ENCODE peak calls at places on chromosomes 3 and 15, in four cellular contexts. N is fibroblast of the aortic adventitia, L is neural progenitor cell, C is right atrium auricular region. O is an unnamed sample.

GRCh38 chr3:2454865-2455264 is 356.2 kb downstream of the CNTN4 start:
- DNase-seq in N (no peak), L (no peak), C (no peak), O (no peak)

GRCh38 chr15:64246364-64247189 is 83.8 kb upstream of the PPIB start:
- DNase-seq in N (peak), L (no peak), C (no peak), O (peak)

GRCh38 chr15:77584201-77584600 is 48.5 kb downstream of the LINGO1 start:
- DNase-seq in N (no peak), L (peak), C (no peak), O (no peak)

GRCh38 chr15:47820780-47821319 is 103.5 kb downstream of the SEMA6D start:
- DNase-seq in N (peak), L (no peak), C (no peak), O (peak)

GRCh38 chr3:186940965-186941364 is 10.6 kb downstream of the ST6GAL1 start:
- DNase-seq in N (peak), L (no peak), C (no peak), O (no peak)

GRCh38 chr3:150035910-150036661 is 65.4 kb upstream of the PFN2 start:
- DNase-seq in N (no peak), L (no peak), C (no peak), O (no peak)

GRCh38 chr15:49439678-49440375 is 16.8 kb downstream of the FGF7 start:
- DNase-seq in N (peak), L (no peak), C (no peak), O (no peak)

GRCh38 chr3:43298292-43298691 is 12.0 kb downstream of the SNRK start:
- DNase-seq in N (no peak), L (no peak), C (no peak), O (no peak)

GRCh38 chr3:16695710-16696109 is 90.5 kb upstream of the DAZL start:
- DNase-seq in N (no peak), L (no peak), C (no peak), O (no peak)

GRCh38 chr3:95655363-95655986 is 1158.9 kb upstream of the EPHA6 start:
- DNase-seq in N (no peak), L (no peak), C (no peak), O (no peak)

GRCh38 chr15:31487811-31488436 is 161.3 kb downstream of the KLF13 start:
- DNase-seq in N (peak), L (no peak), C (peak), O (no peak)

GRCh38 chr3:75814797-75815196 is 29.4 kb upstream of the ZNF717 start:
- DNase-seq in N (no peak), L (no peak), C (no peak), O (no peak)

GRCh38 chr3:50599716-50600118 is 11.9 kb downstream of the CISH start:
- DNase-seq in N (no peak), L (no peak), C (no peak), O (no peak)

GRCh38 chr15:85500729-85501128 is 120.3 kb downstream of the AKAP13 start:
- DNase-seq in N (no peak), L (peak), C (no peak), O (no peak)

GRCh38 chr3:136378011-136378410 is 127.9 kb downstream of the PCCB start:
- DNase-seq in N (no peak), L (no peak), C (no peak), O (no peak)

GRCh38 chr3:159609620-159610019 is 379.0 kb upstream of the IL12A start:
- DNase-seq in N (no peak), L (no peak), C (no peak), O (no peak)

GRCh38 chr15:73930371-73930770 is 4.1 kb downstream of the LOXL1 start:
- DNase-seq in N (peak), L (no peak), C (peak), O (no peak)
- H3K4me3 ChIP-seq in N (peak), L (no peak), C (no peak), O (peak)

DNA sequence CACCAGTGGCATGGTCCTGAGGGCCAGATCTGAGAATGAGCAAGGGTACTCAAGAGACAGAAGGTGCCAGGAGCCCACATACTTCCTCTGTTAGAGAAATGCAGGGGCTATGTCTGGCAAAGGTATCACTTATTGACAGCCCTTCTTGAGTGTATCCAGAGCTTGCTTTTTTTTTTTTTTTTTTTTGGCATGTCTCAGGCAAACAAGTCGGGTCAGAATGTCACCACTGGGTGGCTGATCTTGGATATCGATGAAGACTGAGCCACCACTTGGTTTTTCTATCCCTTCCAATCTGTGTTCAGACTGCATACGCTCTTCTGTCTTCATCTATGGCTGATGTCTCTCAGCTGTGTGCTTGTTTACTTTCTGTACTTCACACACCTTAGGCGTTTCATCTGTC is 363.4 kb upstream of the C2CD4B start:
- DNase-seq in N (no peak), L (no peak), C (no peak), O (no peak)
- TF ChIP-seq CTCF in N (no peak), L (no peak), C (no peak), O (no peak)

GRCh38 chr15:98077186-98077585 is 116.7 kb downstream of the ARRDC4 start:
- DNase-seq in N (peak), L (no peak), C (no peak), O (no peak)
- H3K4me3 ChIP-seq in N (no peak), L (no peak), C (no peak), O (no peak)

DNA sequence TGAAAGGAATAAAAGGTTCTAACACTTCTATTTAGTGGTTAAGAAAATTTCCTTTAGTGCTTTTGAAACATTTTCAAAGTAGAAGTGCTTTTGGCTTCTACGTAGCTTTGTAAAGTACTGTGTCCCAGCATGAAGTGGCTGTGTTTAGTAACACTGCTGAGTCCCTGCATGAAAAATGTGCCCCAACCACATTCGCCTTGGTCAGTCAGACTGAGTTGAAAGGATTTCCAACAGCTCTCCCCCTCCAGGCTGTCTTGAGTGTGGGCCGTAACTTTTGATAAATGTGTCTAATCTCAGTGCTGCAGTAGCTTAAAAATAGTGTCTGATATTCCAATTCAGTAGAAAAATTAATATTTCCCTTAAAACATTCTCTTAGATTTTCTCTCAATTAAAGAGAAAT is 115.0 kb downstream of the NR1D2 start:
- DNase-seq in N (peak), L (peak), C (peak), O (no peak)
- TF ChIP-seq CTCF in N (no peak), L (no peak), C (no peak), O (no peak)

GRCh38 chr3:188327433-188327832 is 173.5 kb downstream of the LPP start:
- DNase-seq in N (no peak), L (no peak), C (no peak), O (no peak)
- H3K4me3 ChIP-seq in N (no peak), L (no peak), C (no peak), O (no peak)

DNA sequence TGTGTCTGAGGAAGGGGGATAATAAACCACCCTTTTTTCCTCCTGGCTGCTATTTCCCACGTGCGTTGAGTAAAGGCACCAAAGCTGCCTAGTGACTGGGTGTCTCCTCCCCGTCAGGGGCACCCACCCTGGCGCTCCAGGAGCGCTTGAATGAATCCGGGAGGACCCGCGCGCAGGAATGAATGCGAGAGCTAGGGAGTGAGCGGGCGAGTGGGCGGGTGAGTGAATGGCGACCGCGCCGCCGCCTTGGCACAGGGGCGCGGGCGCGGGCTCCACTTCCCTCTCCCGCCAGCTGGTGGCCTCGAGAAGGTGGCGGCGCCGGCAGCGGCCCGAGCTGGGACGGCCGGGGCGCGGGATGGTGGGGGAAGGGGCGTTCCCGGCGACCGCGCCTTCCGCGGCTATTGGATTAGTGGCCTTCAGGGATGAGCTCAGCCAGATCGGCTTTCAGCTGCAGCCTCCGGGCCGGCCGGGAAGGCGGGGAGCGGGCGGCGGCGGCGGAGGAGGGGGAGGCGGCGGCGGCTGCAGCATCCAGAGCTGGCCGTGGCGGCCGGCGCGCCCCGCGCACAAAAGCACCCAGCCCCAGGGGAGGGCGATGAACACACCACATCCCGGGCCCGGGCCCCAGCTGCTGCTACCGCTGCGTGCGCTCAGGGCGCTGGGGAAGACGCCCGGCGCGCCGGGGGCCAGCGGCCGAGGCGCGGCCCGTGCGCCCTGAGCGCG is at the start of gene SPSB4:
- DNase-seq in N (no peak), L (peak), C (no peak), O (peak)
- TF ChIP-seq CTCF in N (no peak), L (peak), C (peak), O (no peak)

GRCh38 chr3:188670446-188670845 is 501.3 kb upstream of the TPRG1 start:
- DNase-seq in N (no peak), L (no peak), C (no peak), O (no peak)

GRCh38 chr3:188673509-188674239 is 498.1 kb upstream of the TPRG1 start:
- DNase-seq in N (peak), L (no peak), C (no peak), O (no peak)

GRCh38 chr3:188672840-188673239 is 498.9 kb upstream of the TPRG1 start:
- DNase-seq in N (no peak), L (no peak), C (no peak), O (no peak)

GRCh38 chr3:188671941-188672340 is 499.8 kb upstream of the TPRG1 start:
- DNase-seq in N (no peak), L (no peak), C (no peak), O (no peak)
- H3K4me3 ChIP-seq in N (no peak), L (no peak), C (no peak), O (no peak)